ENCODE peak calls at places on chromosomes 6 and 20, in six cellular contexts. One of them, this sample, is unnamed.

GRCh38 chr6:156107514-156108150 is 652.0 kb upstream of the NOX3 start:
- DNase-seq in H1: no peak
- DNase-seq in HepG2: no peak
- DNase-seq in GM12891: no peak
- DNase-seq in GM12878: no peak
- DNase-seq in K562: no peak
- DNase-seq in this sample: no peak

GRCh38 chr6:38216451-38216850 is 396.9 kb downstream of the ZFAND3 start:
- DNase-seq in H1: no peak
- DNase-seq in HepG2: no peak
- DNase-seq in GM12891: no peak
- DNase-seq in GM12878: no peak
- DNase-seq in K562: no peak
- DNase-seq in this sample: no peak

GRCh38 chr6:118781897-118782296 is 112.1 kb upstream of the ASF1A start:
- DNase-seq in H1: no peak
- DNase-seq in HepG2: no peak
- DNase-seq in GM12891: no peak
- DNase-seq in GM12878: no peak
- DNase-seq in K562: no peak
- DNase-seq in this sample: no peak

GRCh38 chr6:75205776-75206334 is at the start of gene COL12A1:
- DNase-seq in H1: no peak
- DNase-seq in HepG2: no peak
- DNase-seq in GM12891: no peak
- DNase-seq in GM12878: no peak
- DNase-seq in K562: no peak
- DNase-seq in this sample: peak; percentile 13

GRCh38 chr6:113560908-113561307 is 296.2 kb upstream of the MARCKS start:
- DNase-seq in H1: no peak
- DNase-seq in HepG2: no peak
- DNase-seq in GM12891: no peak
- DNase-seq in GM12878: no peak
- DNase-seq in K562: no peak
- DNase-seq in this sample: no peak

GRCh38 chr6:42978793-42979522 is at the start of gene PEX6:
- DNase-seq in H1: peak; percentile 76
- DNase-seq in HepG2: peak; percentile 90
- DNase-seq in GM12891: peak; percentile 91
- DNase-seq in GM12878: peak; percentile 64
- DNase-seq in K562: peak; percentile 98
- DNase-seq in this sample: peak; percentile 96

GRCh38 chr20:22825076-22825475 is 210.0 kb upstream of the SSTR4 start:
- DNase-seq in H1: no peak
- DNase-seq in HepG2: no peak
- DNase-seq in GM12891: no peak
- DNase-seq in GM12878: no peak
- DNase-seq in K562: no peak
- DNase-seq in this sample: no peak

GRCh38 chr20:34536798-34537394 is 20.7 kb downstream of the DYNLRB1 start:
- DNase-seq in H1: no peak
- DNase-seq in HepG2: peak; percentile 41
- DNase-seq in GM12891: no peak
- DNase-seq in GM12878: no peak
- DNase-seq in K562: peak; percentile 64
- DNase-seq in this sample: no peak

GRCh38 chr20:8331740-8332412 is 199.8 kb downstream of the PLCB1 start:
- DNase-seq in H1: no peak
- DNase-seq in HepG2: peak; percentile 86
- DNase-seq in GM12891: no peak
- DNase-seq in GM12878: no peak
- DNase-seq in K562: no peak
- DNase-seq in this sample: no peak

DNA sequence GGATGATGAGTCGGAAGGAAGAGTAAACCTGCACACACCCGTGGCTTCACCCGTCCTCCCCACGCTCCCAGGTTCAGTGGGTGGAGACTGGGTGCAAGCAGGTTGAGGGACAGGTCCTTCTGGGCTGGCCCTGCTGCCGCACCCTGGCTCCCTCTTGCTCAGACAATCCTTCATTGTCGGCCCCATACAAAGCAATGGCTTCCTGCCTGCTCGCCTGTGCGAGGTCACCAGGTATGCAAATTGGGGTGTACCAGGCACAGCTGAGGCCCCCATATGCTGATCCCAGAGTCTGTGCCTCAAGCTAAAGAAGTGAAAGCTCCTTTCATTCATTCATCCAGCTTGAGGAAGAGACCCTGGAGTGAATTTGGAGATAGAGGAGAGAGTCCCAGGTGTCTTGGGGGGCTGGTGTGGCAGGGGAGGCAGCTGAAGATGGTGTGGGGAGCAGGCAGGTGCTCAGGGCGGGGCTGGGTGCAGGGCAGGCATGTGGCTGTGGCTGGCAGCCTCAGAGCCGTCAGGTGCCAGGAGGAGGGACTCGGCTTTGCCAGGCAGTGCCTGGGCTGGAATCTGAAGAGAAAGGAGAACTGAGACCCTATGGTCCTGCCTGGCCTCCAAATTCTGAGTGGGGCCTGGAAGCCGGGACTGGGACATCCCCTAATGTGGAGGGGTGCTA is 4.7 kb downstream of the SLCO4A1 start:
- DNase-seq in H1: no peak
- DNase-seq in HepG2: no peak
- DNase-seq in GM12891: no peak
- DNase-seq in GM12878: no peak
- DNase-seq in K562: no peak
- DNase-seq in this sample: no peak
- TF ChIP-seq TAF1 in H1: no peak
- TF ChIP-seq TAF1 in HepG2: no peak
- TF ChIP-seq TAF1 in GM12891: no peak
- TF ChIP-seq TAF1 in GM12878: no peak
- TF ChIP-seq TAF1 in K562: no peak
- TF ChIP-seq TAF1 in this sample: no peak

DNA sequence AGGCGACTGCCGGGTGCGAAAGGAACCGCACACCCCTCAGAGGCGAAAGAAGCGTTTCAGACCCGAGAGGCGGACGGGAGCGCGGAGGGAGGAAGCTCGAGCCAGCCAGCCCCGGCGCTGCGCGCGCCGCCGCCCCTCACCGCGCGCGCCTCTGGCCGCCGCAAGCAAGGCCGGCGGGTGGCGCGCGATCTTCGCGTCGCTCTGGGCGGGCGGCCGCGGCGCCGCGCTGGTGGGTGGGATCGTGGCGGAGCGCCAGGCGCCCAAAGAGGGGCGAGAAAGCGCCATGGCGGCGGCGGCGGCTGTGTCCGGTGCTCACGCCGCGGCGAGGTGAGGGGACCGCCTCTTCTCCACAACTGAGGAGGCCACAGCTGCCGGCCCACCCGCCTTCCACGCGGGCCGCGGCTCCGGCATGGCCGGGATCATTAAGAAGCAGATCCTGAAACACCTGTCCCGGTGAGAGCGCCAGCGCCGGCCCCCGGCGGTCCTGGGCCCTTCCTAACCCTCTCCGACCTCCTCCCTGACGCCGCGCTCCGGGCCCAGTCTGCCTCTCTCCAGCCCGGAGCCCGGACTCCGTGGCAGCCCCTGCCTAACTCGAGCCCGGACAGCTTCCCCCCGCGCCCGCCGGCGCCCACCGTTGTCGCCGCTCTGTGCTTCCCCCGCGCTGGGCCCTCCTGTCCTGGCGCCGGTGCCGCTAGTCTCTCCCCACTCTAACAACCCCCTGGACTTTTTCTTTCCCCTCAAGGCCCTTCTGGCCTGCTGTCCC is at the start of gene BLTP3A:
- DNase-seq in H1: peak; percentile 17
- DNase-seq in HepG2: peak; percentile 59
- DNase-seq in GM12891: peak; percentile 92
- DNase-seq in GM12878: no peak
- DNase-seq in K562: peak; percentile 92
- DNase-seq in this sample: peak; percentile 92
- TF ChIP-seq POLR2A in H1: peak; percentile 78
- TF ChIP-seq POLR2A in HepG2: peak; percentile 76
- TF ChIP-seq POLR2A in GM12891: no peak
- TF ChIP-seq POLR2A in GM12878: peak; percentile 89
- TF ChIP-seq POLR2A in K562: peak; percentile 88
- TF ChIP-seq POLR2A in this sample: peak; percentile 73

GRCh38 chr6:25038300-25038699 is 102.5 kb upstream of the RIPOR2 start:
- DNase-seq in H1: no peak
- DNase-seq in HepG2: no peak
- DNase-seq in GM12891: no peak
- DNase-seq in GM12878: no peak
- DNase-seq in K562: no peak
- DNase-seq in this sample: no peak

GRCh38 chr6:25038992-25039391 is 103.2 kb upstream of the RIPOR2 start:
- DNase-seq in H1: no peak
- DNase-seq in HepG2: no peak
- DNase-seq in GM12891: no peak
- DNase-seq in GM12878: no peak
- DNase-seq in K562: no peak
- DNase-seq in this sample: no peak

GRCh38 chr6:25042599-25042936 is 106.8 kb upstream of the RIPOR2 start:
- DNase-seq in H1: no peak
- DNase-seq in HepG2: no peak
- DNase-seq in GM12891: no peak
- DNase-seq in GM12878: no peak
- DNase-seq in K562: no peak
- DNase-seq in this sample: no peak

GRCh38 chr6:25042984-25043725 is 107.4 kb upstream of the RIPOR2 start:
- DNase-seq in H1: no peak
- DNase-seq in HepG2: no peak
- DNase-seq in GM12891: no peak
- DNase-seq in GM12878: no peak
- DNase-seq in K562: no peak
- DNase-seq in this sample: no peak

GRCh38 chr6:25041676-25042598 is 106.2 kb upstream of the RIPOR2 start:
- DNase-seq in H1: no peak
- DNase-seq in HepG2: no peak
- DNase-seq in GM12891: no peak
- DNase-seq in GM12878: no peak
- DNase-seq in K562: no peak
- DNase-seq in this sample: no peak
- TF ChIP-seq POLR2AphosphoS5 in H1: no peak
- TF ChIP-seq POLR2AphosphoS5 in HepG2: no peak
- TF ChIP-seq POLR2AphosphoS5 in GM12891: no peak
- TF ChIP-seq POLR2AphosphoS5 in GM12878: no peak
- TF ChIP-seq POLR2AphosphoS5 in K562: no peak
- TF ChIP-seq POLR2AphosphoS5 in this sample: no peak

GRCh38 chr6:52423971-52424381 is 3.8 kb downstream of the EFHC1 start:
- DNase-seq in H1: no peak
- DNase-seq in HepG2: peak; percentile 54
- DNase-seq in GM12891: no peak
- DNase-seq in GM12878: no peak
- DNase-seq in K562: no peak
- DNase-seq in this sample: no peak
- TF ChIP-seq TAF1 in H1: no peak
- TF ChIP-seq TAF1 in HepG2: no peak
- TF ChIP-seq TAF1 in GM12891: no peak
- TF ChIP-seq TAF1 in GM12878: no peak
- TF ChIP-seq TAF1 in K562: no peak
- TF ChIP-seq TAF1 in this sample: no peak

GRCh38 chr6:7727150-7727950 is 1.5 kb downstream of the BMP6 start:
- DNase-seq in H1: no peak
- DNase-seq in HepG2: no peak
- DNase-seq in GM12891: peak; percentile 32
- DNase-seq in GM12878: no peak
- DNase-seq in K562: no peak
- DNase-seq in this sample: peak; percentile 31

GRCh38 chr6:7727951-7728854 is 2.3 kb downstream of the BMP6 start:
- DNase-seq in H1: no peak
- DNase-seq in HepG2: no peak
- DNase-seq in GM12891: peak; percentile 25
- DNase-seq in GM12878: no peak
- DNase-seq in K562: no peak
- DNase-seq in this sample: peak; percentile 27

GRCh38 chr6:7725412-7725811 is 487 bp upstream of the BMP6 start:
- DNase-seq in H1: no peak
- DNase-seq in HepG2: no peak
- DNase-seq in GM12891: no peak
- DNase-seq in GM12878: no peak
- DNase-seq in K562: no peak
- DNase-seq in this sample: no peak

GRCh38 chr6:7726416-7727149 is 684 bp downstream of the BMP6 start:
- DNase-seq in H1: no peak
- DNase-seq in HepG2: no peak
- DNase-seq in GM12891: peak; percentile 37
- DNase-seq in GM12878: no peak
- DNase-seq in K562: no peak
- DNase-seq in this sample: peak; percentile 42

DNA sequence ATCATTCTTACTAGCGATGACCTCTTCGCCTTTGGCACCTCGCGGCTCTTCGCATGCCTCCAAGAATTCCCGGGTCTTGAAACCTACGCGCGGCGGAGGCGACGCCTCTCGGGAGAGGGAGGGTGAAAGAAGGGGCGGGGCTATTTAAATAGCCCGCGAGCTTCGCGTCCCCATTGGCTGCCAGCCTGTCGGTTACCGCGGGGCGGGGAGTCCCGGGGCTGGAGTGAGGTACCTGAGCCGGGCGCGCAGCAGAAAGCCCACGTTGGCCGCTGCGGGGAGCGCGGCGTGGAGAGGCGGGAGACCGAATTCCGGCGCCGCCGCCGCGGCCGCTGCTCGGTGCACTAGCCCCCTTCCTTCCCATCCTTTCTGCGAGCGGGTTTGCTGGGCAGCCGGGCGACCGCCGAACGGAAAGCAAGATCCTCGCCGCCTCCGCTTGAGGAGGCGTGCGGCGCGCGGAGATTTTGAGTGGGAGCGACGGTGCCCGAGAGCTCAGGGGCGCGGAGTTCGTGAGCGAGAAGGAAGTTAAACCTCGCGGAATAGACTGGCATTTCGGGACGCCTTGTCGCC is at the start of gene BMP6:
- DNase-seq in H1: peak; percentile 83
- DNase-seq in HepG2: peak; percentile 67
- DNase-seq in GM12891: peak; percentile 74
- DNase-seq in GM12878: no peak
- DNase-seq in K562: peak; percentile 93
- DNase-seq in this sample: peak; percentile 78
- TF ChIP-seq POLR2A in H1: no peak
- TF ChIP-seq POLR2A in HepG2: no peak
- TF ChIP-seq POLR2A in GM12891: no peak
- TF ChIP-seq POLR2A in GM12878: no peak
- TF ChIP-seq POLR2A in K562: no peak
- TF ChIP-seq POLR2A in this sample: no peak

GRCh38 chr6:20841806-20842205 is 307.5 kb downstream of the CDKAL1 start:
- DNase-seq in H1: no peak
- DNase-seq in HepG2: no peak
- DNase-seq in GM12891: no peak
- DNase-seq in GM12878: no peak
- DNase-seq in K562: no peak
- DNase-seq in this sample: no peak
- TF ChIP-seq POLR2AphosphoS5 in H1: no peak
- TF ChIP-seq POLR2AphosphoS5 in HepG2: no peak
- TF ChIP-seq POLR2AphosphoS5 in GM12891: no peak
- TF ChIP-seq POLR2AphosphoS5 in GM12878: no peak
- TF ChIP-seq POLR2AphosphoS5 in K562: no peak
- TF ChIP-seq POLR2AphosphoS5 in this sample: no peak

GRCh38 chr6:21840428-21840827 is 246.9 kb downstream of the SOX4 start:
- DNase-seq in H1: no peak
- DNase-seq in HepG2: no peak
- DNase-seq in GM12891: no peak
- DNase-seq in GM12878: no peak
- DNase-seq in K562: no peak
- DNase-seq in this sample: no peak
- TF ChIP-seq TAF1 in H1: no peak
- TF ChIP-seq TAF1 in HepG2: no peak
- TF ChIP-seq TAF1 in GM12891: no peak
- TF ChIP-seq TAF1 in GM12878: no peak
- TF ChIP-seq TAF1 in K562: no peak
- TF ChIP-seq TAF1 in this sample: no peak

This sample was measured in GM12892.